ENCODE peak calls at places on chromosomes 2 and 18, in five cellular contexts. H is lower lobe of right lung, S is fibroblast of mammary gland, A is suprapubic skin, F is iPS DF 6.9. P is an unnamed sample.

GRCh38 chr2:6556755-6557154 is 309.0 kb downstream of the CMPK2 start:
- DNase-seq in S (peak; percentile 0), F (no peak), H (no peak), A (no peak), P (no peak)

GRCh38 chr2:240604939-240605716 is 18.6 kb downstream of the CAPN10 start:
- DNase-seq in H (peak; percentile 42), A (peak; percentile 76), S (no peak), F (no peak), P (peak; percentile 56)

GRCh38 chr18:10249270-10249669 is 205.2 kb upstream of the APCDD1 start:
- DNase-seq in S (no peak), H (no peak), A (no peak), F (no peak), P (no peak)

GRCh38 chr2:207772081-207772843 is 2.6 kb upstream of the FZD5 start:
- DNase-seq in F (no peak), H (no peak), A (no peak), S (peak; percentile 17), P (peak; percentile 72)

GRCh38 chr2:70978388-70979357 is at the start of gene ANKRD53:
- DNase-seq in A (peak; percentile 82), F (no peak), S (peak; percentile 36), H (peak; percentile 60), P (peak; percentile 89)

GRCh38 chr18:68267583-68267982 is 447.3 kb downstream of the TMX3 start:
- DNase-seq in F (no peak), S (peak; percentile 83), A (no peak), H (no peak), P (no peak)

GRCh38 chr2:233477548-233478433 is 88.8 kb downstream of the USP40 start:
- DNase-seq in A (no peak), H (no peak), F (no peak), S (no peak), P (no peak)

GRCh38 chr2:221124542-221125235 is 447.4 kb downstream of the EPHA4 start:
- DNase-seq in H (no peak), A (no peak), S (no peak), F (no peak), P (no peak)

GRCh38 chr18:56373601-56374000 is 264.8 kb downstream of the TXNL1 start:
- DNase-seq in A (no peak), S (no peak), F (no peak), H (no peak), P (no peak)

GRCh38 chr2:239225456-239225855 is 175.4 kb downstream of the HDAC4 start:
- DNase-seq in A (no peak), F (no peak), H (no peak), S (no peak), P (peak; percentile 70)

GRCh38 chr18:62438876-62439275 is 83.9 kb upstream of the ZCCHC2 start:
- DNase-seq in A (no peak), H (no peak), F (no peak), S (no peak), P (no peak)

GRCh38 chr2:118843492-118844132 is 3.8 kb downstream of the EN1 start:
- DNase-seq in H (no peak), S (no peak), A (no peak), F (no peak), P (no peak)

GRCh38 chr18:45335644-45336043 is 279.6 kb upstream of the SLC14A2 start:
- DNase-seq in F (no peak), A (no peak), H (no peak), S (peak; percentile 50), P (no peak)

GRCh38 chr2:31384771-31385276 is 29.7 kb downstream of the XDH start:
- DNase-seq in F (no peak), A (no peak), S (peak; percentile 96), H (no peak), P (no peak)

GRCh38 chr2:218719457-218719856 is 8.8 kb downstream of the TTLL4 start:
- DNase-seq in F (no peak), H (no peak), A (no peak), S (no peak), P (no peak)

GRCh38 chr2:72678036-72678435 is 147.8 kb downstream of the EXOC6B start:
- DNase-seq in F (no peak), S (no peak), H (no peak), A (no peak), P (no peak)

GRCh38 chr18:68054669-68055068 is 538.1 kb upstream of the DSEL start:
- DNase-seq in S (no peak), H (no peak), A (no peak), F (no peak), P (no peak)

GRCh38 chr2:240506406-240507059 is 51.3 kb downstream of the ANKMY1 start:
- DNase-seq in H (peak; percentile 31), F (no peak), S (no peak), A (peak; percentile 61), P (no peak)

GRCh38 chr18:50636366-50637057 is 76.6 kb downstream of the MAPK4 start:
- DNase-seq in S (no peak), A (no peak), H (no peak), F (no peak), P (no peak)

GRCh38 chr2:130332271-130333073 is 10.2 kb upstream of the IMP4 start:
- DNase-seq in F (no peak), A (no peak), H (peak; percentile 80), S (peak; percentile 86), P (peak; percentile 88)

GRCh38 chr2:237486819-237487448 is at the start of gene MLPH:
- DNase-seq in H (peak; percentile 82), A (no peak), F (no peak), S (peak; percentile 57), P (peak; percentile 82)

GRCh38 chr18:32552421-32553030 is 81.8 kb upstream of the GAREM1 start:
- DNase-seq in H (no peak), A (no peak), S (peak; percentile 75), F (peak; percentile 82), P (peak; percentile 15)

GRCh38 chr2:8515390-8515761 is 166.5 kb upstream of the ID2 start:
- DNase-seq in H (no peak), A (no peak), F (no peak), S (no peak), P (peak; percentile 72)

GRCh38 chr18:9627642-9628041 is 13.3 kb upstream of the PPP4R1 start:
- DNase-seq in S (peak; percentile 48), F (no peak), A (no peak), H (no peak), P (no peak)

GRCh38 chr2:64604929-64605550 is 48.7 kb downstream of the SERTAD2 start:
- DNase-seq in F (no peak), H (no peak), S (peak; percentile 70), A (no peak), P (peak; percentile 60)

GRCh38 chr2:20577495-20578235 is 73.2 kb downstream of the HS1BP3 start:
- DNase-seq in H (peak; percentile 46), F (no peak), A (no peak), S (peak; percentile 90), P (no peak)

GRCh38 chr2:212364586-212364985 is 174.0 kb downstream of the ERBB4 start:
- DNase-seq in F (no peak), A (no peak), H (no peak), S (no peak), P (no peak)

GRCh38 chr2:162379719-162380580 is 36.0 kb downstream of the GCA start:
- DNase-seq in F (no peak), S (no peak), H (no peak), A (no peak), P (no peak)

GRCh38 chr18:9696701-9697100 is 11.4 kb upstream of the RAB31 start:
- DNase-seq in H (no peak), F (no peak), A (no peak), S (no peak), P (no peak)

GRCh38 chr2:73910873-73911547 is 15.7 kb upstream of the DGUOK start:
- DNase-seq in A (no peak), F (no peak), S (no peak), H (no peak), P (no peak)

GRCh38 chr2:119821266-119821665 is 61.5 kb downstream of the PTPN4 start:
- DNase-seq in A (no peak), S (no peak), H (no peak), F (no peak), P (no peak)

GRCh38 chr2:38971377-38971776 is 81.7 kb downstream of the ARHGEF33 start:
- DNase-seq in F (no peak), H (no peak), A (no peak), S (no peak), P (no peak)
- H3K4me3 ChIP-seq in F (no peak overlapping the region), H (no peak overlapping the region), A (no peak overlapping the region), S (no peak overlapping the region), P (no peak overlapping the region)

GRCh38 chr2:215431290-215431689 is 4.6 kb downstream of the FN1 start:
- DNase-seq in H (no peak), S (peak; percentile 29), F (no peak), A (no peak), P (no peak)
- H3K4me3 ChIP-seq in H (no peak overlapping the region), S (peak overlapping the region; percentile 81), F (no peak overlapping the region), A (no peak overlapping the region), P (no peak overlapping the region)

DNA sequence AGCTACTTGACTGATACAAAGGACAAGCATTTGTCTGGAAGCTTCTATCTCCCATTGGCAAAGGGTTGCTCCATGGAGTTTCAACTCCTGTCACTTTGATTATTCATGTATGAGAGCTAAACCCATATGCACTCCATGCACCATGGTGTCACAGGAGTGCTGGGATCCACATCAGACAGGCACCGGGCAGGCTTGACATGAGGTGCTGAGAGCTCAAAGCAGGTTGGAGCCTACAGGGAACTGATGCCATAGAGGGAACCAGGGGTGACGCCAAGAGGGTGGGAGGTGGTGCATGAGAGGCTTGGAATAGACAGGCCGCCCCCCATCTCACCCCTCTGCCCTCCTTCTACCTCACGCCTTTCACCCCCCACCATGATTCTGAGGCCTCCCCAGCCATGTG is 199.8 kb upstream of the CCDC68 start:
- DNase-seq in H (no peak), S (no peak), A (no peak), F (no peak), P (no peak)
- H3K4me3 ChIP-seq in H (no peak overlapping the region), S (no peak overlapping the region), A (no peak overlapping the region), F (no peak overlapping the region), P (no peak overlapping the region)

GRCh38 chr2:88753833-88754584 is 62.5 kb downstream of the RPIA start:
- DNase-seq in A (no peak), S (no peak), H (no peak), F (no peak), P (no peak)
- H3K4me3 ChIP-seq in A (no peak overlapping the region), S (no peak overlapping the region), H (no peak overlapping the region), F (no peak overlapping the region), P (no peak overlapping the region)

DNA sequence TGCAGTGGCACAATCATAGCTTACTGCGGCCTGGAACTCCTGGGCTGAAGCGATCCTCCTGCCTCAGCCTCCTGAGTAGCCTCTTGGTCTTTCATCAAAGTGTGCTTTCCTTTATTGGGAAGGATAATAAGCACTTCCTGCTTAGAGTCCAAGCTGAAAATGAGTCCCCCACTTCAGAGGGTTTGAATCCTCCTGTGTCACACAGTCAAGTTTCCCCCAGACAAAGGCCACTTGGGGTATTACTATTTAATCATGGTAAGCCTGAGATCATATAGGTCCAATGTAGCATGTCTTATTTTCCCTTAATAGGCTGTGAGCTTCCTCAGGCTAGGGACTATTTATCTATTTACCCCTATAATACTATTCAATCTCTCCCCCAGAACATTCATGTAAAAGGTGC is 11.4 kb upstream of the KIAA2012 start:
- DNase-seq in H (no peak), S (no peak), A (no peak), F (no peak), P (no peak)
- H3K4me3 ChIP-seq in H (no peak overlapping the region), S (no peak overlapping the region), A (no peak overlapping the region), F (no peak overlapping the region), P (no peak overlapping the region)

GRCh38 chr2:197310940-197311485 is 433 bp upstream of the ANKRD44 start:
- DNase-seq in F (no peak), A (no peak), H (no peak), S (no peak), P (no peak)
- H3K4me3 ChIP-seq in F (peak overlapping the region; percentile 83), A (peak overlapping the region; percentile 76), H (peak overlapping the region; percentile 76), S (peak overlapping the region; percentile 48), P (peak overlapping the region; percentile 87)

GRCh38 chr2:174024524-174025270 is 59.5 kb upstream of the SP3 start:
- DNase-seq in S (peak; percentile 94), A (peak; percentile 91), F (no peak), H (peak; percentile 71), P (peak; percentile 98)
- H3K4me3 ChIP-seq in S (peak overlapping the region; percentile 6), A (peak overlapping the region; percentile 4), F (no peak overlapping the region), H (peak overlapping the region; percentile 15), P (no peak overlapping the region)

P was measured in right cardiac atrium.